ENCODE peak calls at places on chromosomes 12 and 14, in four cellular contexts. B is HT1080, I is GM13977, R is sigmoid colon. D is an unnamed sample.

GRCh38 chr14:96661244-96661969 is 135.8 kb upstream of the VRK1 start:
- DNase-seq in B (no peak), I (no peak), R (no peak), D (no peak)

GRCh38 chr14:94129758-94130414 is 482 bp upstream of the IFI27L2 start:
- DNase-seq in B (peak; percentile 68), I (peak; percentile 36), R (no peak), D (peak; percentile 10)

GRCh38 chr14:101229666-101230065 is 326.1 kb upstream of the RTL1 start:
- DNase-seq in B (no peak), I (no peak), R (no peak), D (no peak)

GRCh38 chr12:78210894-78211302 is 380.2 kb downstream of the NAV3 start:
- DNase-seq in B (peak; percentile 83), I (no peak), R (no peak), D (no peak)

GRCh38 chr14:93723001-93723400 is 65.3 kb downstream of the PRIMA1 start:
- DNase-seq in B (no peak), I (no peak), R (peak; percentile 57), D (no peak)

GRCh38 chr14:104554088-104554607 is 25.4 kb upstream of the C14orf180 start:
- DNase-seq in B (no peak), I (no peak), R (peak; percentile 54), D (no peak)

GRCh38 chr14:94011795-94012194 is 14.3 kb upstream of the OTUB2 start:
- DNase-seq in B (no peak), I (peak; percentile 58), R (no peak), D (no peak)

GRCh38 chr12:27969901-27970390 is 2.6 kb downstream of the PTHLH start:
- DNase-seq in B (no peak), I (peak; percentile 83), R (peak; percentile 74), D (peak; percentile 56)

GRCh38 chr12:33222357-33222756 is 217.3 kb downstream of the SYT10 start:
- DNase-seq in B (no peak), I (no peak), R (no peak), D (no peak)

GRCh38 chr12:63944036-63944579 is 99.6 kb downstream of the SRGAP1 start:
- DNase-seq in B (no peak), I (no peak), R (no peak), D (no peak)

GRCh38 chr12:52822771-52823510 is 9.0 kb upstream of the KRT4 start:
- DNase-seq in B (no peak), I (no peak), R (no peak), D (no peak)

GRCh38 chr14:90512332-90512951 is 115.6 kb downstream of the CALM1 start:
- DNase-seq in B (no peak), I (no peak), R (no peak), D (no peak)

GRCh38 chr12:58608711-58609110 is 311.6 kb downstream of the LRIG3 start:
- DNase-seq in B (no peak), I (no peak), R (no peak), D (no peak)

GRCh38 chr12:6393109-6393508 is 9.1 kb downstream of the LTBR start:
- DNase-seq in B (no peak), I (no peak), R (no peak), D (no peak)

GRCh38 chr14:93195316-93195999 is 10.3 kb downstream of the LYSET start:
- DNase-seq in B (no peak), I (no peak), R (no peak), D (no peak)

GRCh38 chr12:115374480-115375187 is 690.7 kb upstream of the TBX3 start:
- DNase-seq in B (no peak), I (peak; percentile 31), R (no peak), D (no peak)

GRCh38 chr12:92473564-92473963 is 229.2 kb upstream of the PLEKHG7 start:
- DNase-seq in B (no peak), I (no peak), R (no peak), D (no peak)

GRCh38 chr12:75489187-75489586 is 8.6 kb downstream of the GLIPR1 start:
- DNase-seq in B (no peak), I (no peak), R (no peak), D (no peak)

GRCh38 chr12:94182971-94183701 is 34.8 kb downstream of the PLXNC1 start:
- DNase-seq in B (no peak), I (no peak), R (no peak), D (no peak)

GRCh38 chr14:65709576-65709975 is 297.0 kb downstream of the FUT8 start:
- DNase-seq in B (no peak), I (no peak), R (no peak), D (no peak)

GRCh38 chr14:47822326-47822725 is 146.9 kb upstream of the MDGA2 start:
- DNase-seq in B (peak; percentile 13), I (no peak), R (no peak), D (no peak)

GRCh38 chr12:73083736-73084135 is 811.6 kb downstream of the TRHDE start:
- DNase-seq in B (no peak), I (no peak), R (no peak), D (no peak)

GRCh38 chr14:104217486-104218360 is 79.3 kb downstream of the KIF26A start:
- DNase-seq in B (no peak), I (no peak), R (peak; percentile 34), D (no peak)

GRCh38 chr14:33589334-33589733 is 361.5 kb downstream of the EGLN3 start:
- DNase-seq in B (peak; percentile 75), I (no peak), R (no peak), D (no peak)

GRCh38 chr14:52015411-52016030 is 26.2 kb downstream of the RTRAF start:
- DNase-seq in B (peak; percentile 38), I (no peak), R (no peak), D (no peak)

GRCh38 chr12:16562413-16562812 is 43.5 kb downstream of the LMO3 start:
- DNase-seq in B (no peak), I (no peak), R (no peak), D (no peak)

GRCh38 chr14:104745431-104745830 is 7.5 kb upstream of the SIVA1 start:
- DNase-seq in B (no peak), I (no peak), R (no peak), D (no peak)

GRCh38 chr12:87369161-87369560 is 660.0 kb downstream of the C12orf50 start:
- DNase-seq in B (no peak), I (no peak), R (no peak), D (no peak)